ENCODE peak calls at places on chromosomes 7 and 10, in seven cellular contexts. One of them, this sample, is unnamed.
A peak's percentile ranks its signal among the peaks of the same experiment; 100 is the strongest.

GRCh38 chr10:79431891-79432831 is 13.3 kb downstream of the ZCCHC24 start:
- DNase-seq in cardiac septum: no peak
- DNase-seq in CD8-positive, alpha-beta memory T cell: no peak
- DNase-seq in mesothelial cell of epicardium: no peak
- DNase-seq in Calu3: no peak
- DNase-seq in iris pigment epithelial cell: no peak
- DNase-seq in tibial artery: peak; percentile 59
- DNase-seq in this sample: no peak

GRCh38 chr10:8047452-8048280 is 6.8 kb upstream of the GATA3 start:
- DNase-seq in mesothelial cell of epicardium: no peak
- DNase-seq in CD8-positive, alpha-beta memory T cell: no peak
- DNase-seq in cardiac septum: no peak
- DNase-seq in Calu3: no peak
- DNase-seq in iris pigment epithelial cell: no peak
- DNase-seq in tibial artery: no peak
- DNase-seq in this sample: no peak

GRCh38 chr7:107931740-107932515 is 40.9 kb downstream of the DLD start:
- DNase-seq in Calu3: no peak
- DNase-seq in iris pigment epithelial cell: no peak
- DNase-seq in tibial artery: no peak
- DNase-seq in mesothelial cell of epicardium: no peak
- DNase-seq in CD8-positive, alpha-beta memory T cell: no peak
- DNase-seq in cardiac septum: no peak
- DNase-seq in this sample: no peak

GRCh38 chr7:135710417-135711138 is 17.4 kb downstream of the SLC13A4 start:
- DNase-seq in Calu3: no peak
- DNase-seq in CD8-positive, alpha-beta memory T cell: no peak
- DNase-seq in tibial artery: no peak
- DNase-seq in cardiac septum: no peak
- DNase-seq in iris pigment epithelial cell: peak; percentile 25
- DNase-seq in mesothelial cell of epicardium: no peak
- DNase-seq in this sample: peak; percentile 9

GRCh38 chr7:1197997-1198632 is 34.6 kb upstream of the UNCX start:
- DNase-seq in CD8-positive, alpha-beta memory T cell: no peak
- DNase-seq in iris pigment epithelial cell: peak; percentile 93
- DNase-seq in cardiac septum: no peak
- DNase-seq in Calu3: no peak
- DNase-seq in tibial artery: no peak
- DNase-seq in mesothelial cell of epicardium: no peak
- DNase-seq in this sample: no peak

GRCh38 chr7:107678110-107678753 is 17.6 kb downstream of the SLC26A4 start:
- DNase-seq in Calu3: no peak
- DNase-seq in cardiac septum: no peak
- DNase-seq in mesothelial cell of epicardium: no peak
- DNase-seq in tibial artery: no peak
- DNase-seq in iris pigment epithelial cell: no peak
- DNase-seq in CD8-positive, alpha-beta memory T cell: no peak
- DNase-seq in this sample: no peak

GRCh38 chr7:140679186-140679585 is 6.4 kb downstream of the ADCK2 start:
- DNase-seq in Calu3: no peak
- DNase-seq in mesothelial cell of epicardium: no peak
- DNase-seq in cardiac septum: no peak
- DNase-seq in tibial artery: peak; percentile 47
- DNase-seq in iris pigment epithelial cell: no peak
- DNase-seq in CD8-positive, alpha-beta memory T cell: no peak
- DNase-seq in this sample: no peak

GRCh38 chr10:30782543-30783461 is 153.2 kb upstream of the LYZL2 start:
- DNase-seq in cardiac septum: no peak
- DNase-seq in mesothelial cell of epicardium: no peak
- DNase-seq in iris pigment epithelial cell: peak; percentile 45
- DNase-seq in Calu3: peak; percentile 18
- DNase-seq in CD8-positive, alpha-beta memory T cell: no peak
- DNase-seq in tibial artery: no peak
- DNase-seq in this sample: no peak

GRCh38 chr7:114853189-114853588 is 68.7 kb upstream of the MDFIC start:
- DNase-seq in CD8-positive, alpha-beta memory T cell: no peak
- DNase-seq in iris pigment epithelial cell: no peak
- DNase-seq in cardiac septum: no peak
- DNase-seq in mesothelial cell of epicardium: no peak
- DNase-seq in tibial artery: no peak
- DNase-seq in Calu3: no peak
- DNase-seq in this sample: no peak

GRCh38 chr7:32532086-32532485 is 36.8 kb downstream of the AVL9 start:
- DNase-seq in iris pigment epithelial cell: no peak
- DNase-seq in cardiac septum: no peak
- DNase-seq in tibial artery: no peak
- DNase-seq in CD8-positive, alpha-beta memory T cell: no peak
- DNase-seq in Calu3: no peak
- DNase-seq in mesothelial cell of epicardium: no peak
- DNase-seq in this sample: no peak

GRCh38 chr10:10845826-10846225 is 171.8 kb upstream of the CELF2 start:
- DNase-seq in cardiac septum: no peak
- DNase-seq in mesothelial cell of epicardium: no peak
- DNase-seq in iris pigment epithelial cell: no peak
- DNase-seq in tibial artery: no peak
- DNase-seq in CD8-positive, alpha-beta memory T cell: no peak
- DNase-seq in Calu3: no peak
- DNase-seq in this sample: no peak

GRCh38 chr10:96513686-96514551 is at the start of gene TLL2:
- DNase-seq in iris pigment epithelial cell: peak; percentile 94
- DNase-seq in cardiac septum: peak; percentile 92
- DNase-seq in Calu3: peak; percentile 89
- DNase-seq in mesothelial cell of epicardium: peak; percentile 65
- DNase-seq in tibial artery: peak; percentile 89
- DNase-seq in CD8-positive, alpha-beta memory T cell: peak; percentile 47
- DNase-seq in this sample: peak; percentile 78

GRCh38 chr10:110845756-110846620 is 25.7 kb upstream of the PDCD4 start:
- DNase-seq in iris pigment epithelial cell: no peak
- DNase-seq in tibial artery: no peak
- DNase-seq in Calu3: peak; percentile 42
- DNase-seq in cardiac septum: no peak
- DNase-seq in mesothelial cell of epicardium: no peak
- DNase-seq in CD8-positive, alpha-beta memory T cell: no peak
- DNase-seq in this sample: no peak

GRCh38 chr10:77391605-77392235 is 245.9 kb downstream of the KCNMA1 start:
- DNase-seq in mesothelial cell of epicardium: peak; percentile 71
- DNase-seq in Calu3: peak; percentile 86
- DNase-seq in cardiac septum: peak; percentile 76
- DNase-seq in tibial artery: peak; percentile 93
- DNase-seq in iris pigment epithelial cell: peak; percentile 78
- DNase-seq in CD8-positive, alpha-beta memory T cell: no peak
- DNase-seq in this sample: no peak

GRCh38 chr10:62336404-62336803 is 37.8 kb upstream of the ZNF365 start:
- DNase-seq in iris pigment epithelial cell: no peak
- DNase-seq in CD8-positive, alpha-beta memory T cell: no peak
- DNase-seq in cardiac septum: no peak
- DNase-seq in Calu3: no peak
- DNase-seq in mesothelial cell of epicardium: no peak
- DNase-seq in tibial artery: no peak
- DNase-seq in this sample: no peak

GRCh38 chr10:24962998-24963397 is 10.6 kb upstream of the PRTFDC1 start:
- DNase-seq in tibial artery: no peak
- DNase-seq in cardiac septum: no peak
- DNase-seq in iris pigment epithelial cell: peak; percentile 56
- DNase-seq in Calu3: peak; percentile 39
- DNase-seq in CD8-positive, alpha-beta memory T cell: no peak
- DNase-seq in mesothelial cell of epicardium: no peak
- DNase-seq in this sample: no peak

GRCh38 chr10:124450010-124450782 is at the start of gene NKX1-2:
- DNase-seq in iris pigment epithelial cell: no peak
- DNase-seq in Calu3: no peak
- DNase-seq in CD8-positive, alpha-beta memory T cell: no peak
- DNase-seq in cardiac septum: no peak
- DNase-seq in mesothelial cell of epicardium: no peak
- DNase-seq in tibial artery: no peak
- DNase-seq in this sample: no peak

GRCh38 chr7:104656467-104656866 is 328.1 kb downstream of the LHFPL3 start:
- DNase-seq in iris pigment epithelial cell: no peak
- DNase-seq in mesothelial cell of epicardium: no peak
- DNase-seq in cardiac septum: no peak
- DNase-seq in CD8-positive, alpha-beta memory T cell: no peak
- DNase-seq in tibial artery: no peak
- DNase-seq in Calu3: no peak
- DNase-seq in this sample: no peak

GRCh38 chr10:89391882-89392756 is at the start of gene IFIT1:
- DNase-seq in Calu3: peak; percentile 34
- DNase-seq in iris pigment epithelial cell: peak; percentile 93
- DNase-seq in CD8-positive, alpha-beta memory T cell: peak; percentile 75
- DNase-seq in mesothelial cell of epicardium: no peak
- DNase-seq in tibial artery: peak; percentile 76
- DNase-seq in cardiac septum: no peak
- DNase-seq in this sample: no peak

GRCh38 chr10:3745582-3745981 is 39.4 kb downstream of the KLF6 start:
- DNase-seq in cardiac septum: no peak
- DNase-seq in iris pigment epithelial cell: no peak
- DNase-seq in mesothelial cell of epicardium: no peak
- DNase-seq in tibial artery: no peak
- DNase-seq in Calu3: no peak
- DNase-seq in CD8-positive, alpha-beta memory T cell: no peak
- DNase-seq in this sample: no peak

GRCh38 chr7:143046334-143046935 is 5.7 kb upstream of the OR6V1 start:
- DNase-seq in mesothelial cell of epicardium: no peak
- DNase-seq in CD8-positive, alpha-beta memory T cell: no peak
- DNase-seq in Calu3: no peak
- DNase-seq in tibial artery: no peak
- DNase-seq in cardiac septum: no peak
- DNase-seq in iris pigment epithelial cell: no peak
- DNase-seq in this sample: no peak

GRCh38 chr7:1884583-1885350 is 214.7 kb downstream of the ELFN1 start:
- DNase-seq in mesothelial cell of epicardium: no peak
- DNase-seq in tibial artery: no peak
- DNase-seq in iris pigment epithelial cell: no peak
- DNase-seq in CD8-positive, alpha-beta memory T cell: no peak
- DNase-seq in cardiac septum: no peak
- DNase-seq in Calu3: no peak
- DNase-seq in this sample: no peak

GRCh38 chr10:971150-971542 is 17.1 kb upstream of the GTPBP4 start:
- DNase-seq in cardiac septum: no peak
- DNase-seq in mesothelial cell of epicardium: no peak
- DNase-seq in Calu3: no peak
- DNase-seq in iris pigment epithelial cell: peak; percentile 49
- DNase-seq in tibial artery: no peak
- DNase-seq in CD8-positive, alpha-beta memory T cell: no peak
- DNase-seq in this sample: no peak

GRCh38 chr10:11260136-11260535 is 242.5 kb downstream of the CELF2 start:
- DNase-seq in Calu3: no peak
- DNase-seq in mesothelial cell of epicardium: no peak
- DNase-seq in CD8-positive, alpha-beta memory T cell: no peak
- DNase-seq in tibial artery: no peak
- DNase-seq in cardiac septum: no peak
- DNase-seq in iris pigment epithelial cell: no peak
- DNase-seq in this sample: no peak

GRCh38 chr7:147296201-147296600 is 1179.6 kb downstream of the CNTNAP2 start:
- DNase-seq in cardiac septum: no peak
- DNase-seq in tibial artery: no peak
- DNase-seq in iris pigment epithelial cell: no peak
- DNase-seq in mesothelial cell of epicardium: no peak
- DNase-seq in CD8-positive, alpha-beta memory T cell: no peak
- DNase-seq in Calu3: no peak
- DNase-seq in this sample: no peak